ENCODE peak calls at places on chromosomes 2 and 18, in eight cellular contexts. W, M, E, Q, C, Y, D and B are unnamed samples.

GRCh38 chr2:39679805-39680204 is 14.1 kb downstream of the TMEM178A start:
- DNase-seq in W (no peak), M (no peak), E (no peak), Q (no peak), C (no peak), Y (no peak), D (no peak), B (no peak)

GRCh38 chr2:120877409-120877808 is 141.7 kb downstream of the GLI2 start:
- DNase-seq in W (no peak), M (no peak), E (no peak), Q (no peak), C (no peak), Y (no peak), D (no peak), B (no peak)

GRCh38 chr18:62346327-62347090 is 21.4 kb downstream of the TNFRSF11A start:
- DNase-seq in W (no peak), M (no peak), E (no peak), Q (no peak), C (no peak), Y (no peak), D (no peak), B (no peak)

GRCh38 chr18:23538870-23539269 is 35.6 kb downstream of the RMC1 start:
- DNase-seq in W (no peak), M (no peak), E (no peak), Q (no peak), C (no peak), Y (no peak), D (no peak), B (no peak)

GRCh38 chr2:48601349-48601748 is 16.3 kb upstream of the GTF2A1L start:
- DNase-seq in W (no peak), M (no peak), E (peak; percentile 50), Q (peak; percentile 25), C (no peak), Y (peak; percentile 34), D (no peak), B (peak; percentile 67)

GRCh38 chr18:12092398-12093229 is 1.0 kb upstream of the ANKRD62 start:
- DNase-seq in W (no peak), M (peak; percentile 83), E (peak; percentile 61), Q (no peak), C (no peak), Y (peak; percentile 60), D (no peak), B (peak; percentile 73)

GRCh38 chr18:3966985-3967856 is 487.9 kb downstream of the DLGAP1 start:
- DNase-seq in W (no peak), M (peak; percentile 56), E (no peak), Q (no peak), C (no peak), Y (no peak), D (no peak), B (peak; percentile 52)

GRCh38 chr18:9648431-9649163 is 34.2 kb upstream of the PPP4R1 start:
- DNase-seq in W (no peak), M (no peak), E (no peak), Q (no peak), C (no peak), Y (no peak), D (no peak), B (no peak)

GRCh38 chr2:217471329-217471728 is 531.5 kb downstream of the TNS1 start:
- DNase-seq in W (no peak), M (no peak), E (no peak), Q (no peak), C (no peak), Y (no peak), D (no peak), B (no peak)

GRCh38 chr18:78992041-78992735 is 12.6 kb downstream of the SALL3 start:
- DNase-seq in W (peak; percentile 50), M (no peak), E (no peak), Q (no peak), C (no peak), Y (no peak), D (no peak), B (no peak)

GRCh38 chr2:85601771-85602475 is 575 bp downstream of the TMEM150A start:
- DNase-seq in W (no peak), M (peak; percentile 77), E (no peak), Q (peak; percentile 56), C (no peak), Y (peak; percentile 61), D (peak; percentile 84), B (peak; percentile 60)

DNA sequence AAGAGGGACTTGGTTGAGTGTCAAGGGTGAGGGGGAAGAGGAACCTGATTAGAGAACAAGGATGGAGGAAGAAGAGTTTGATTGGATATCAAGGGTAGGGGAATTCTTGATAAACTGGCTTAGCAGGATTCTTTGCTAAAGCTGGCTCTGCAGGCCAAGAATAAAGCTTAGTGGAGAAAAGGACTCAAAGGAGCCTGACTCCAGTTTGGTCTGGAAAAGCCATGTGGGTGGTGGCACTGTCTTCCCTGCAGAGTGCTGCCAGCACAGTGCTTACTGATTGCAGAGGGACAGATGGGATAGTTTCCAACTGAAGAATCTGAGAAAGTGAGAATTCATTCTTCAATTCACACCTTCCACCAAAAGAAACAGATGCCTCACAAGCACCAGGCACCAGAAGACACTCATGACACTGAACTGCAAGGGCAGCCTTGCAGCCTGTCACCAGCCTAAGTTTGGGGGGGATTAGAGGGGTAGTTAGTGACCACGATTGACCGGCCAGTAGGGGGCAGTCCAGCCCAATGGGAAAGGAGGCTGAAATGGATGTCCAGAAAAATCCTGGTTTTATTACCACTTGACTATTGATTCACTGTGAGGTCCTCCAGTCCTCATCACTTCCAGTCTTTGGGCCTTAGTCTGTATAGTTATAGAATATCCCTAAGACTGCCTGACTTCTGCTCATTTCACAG is 334.5 kb downstream of the SMAD2 start:
- DNase-seq in W (peak; percentile 46), M (no peak), E (peak; percentile 45), Q (no peak), C (no peak), Y (peak; percentile 20), D (no peak), B (peak; percentile 6)
- TF ChIP-seq CTCF in W (peak; percentile 66), M (no peak), E (peak; percentile 59), Q (peak; percentile 15), C (peak; percentile 14), Y (peak; percentile 59), D (no peak), B (no peak)

DNA sequence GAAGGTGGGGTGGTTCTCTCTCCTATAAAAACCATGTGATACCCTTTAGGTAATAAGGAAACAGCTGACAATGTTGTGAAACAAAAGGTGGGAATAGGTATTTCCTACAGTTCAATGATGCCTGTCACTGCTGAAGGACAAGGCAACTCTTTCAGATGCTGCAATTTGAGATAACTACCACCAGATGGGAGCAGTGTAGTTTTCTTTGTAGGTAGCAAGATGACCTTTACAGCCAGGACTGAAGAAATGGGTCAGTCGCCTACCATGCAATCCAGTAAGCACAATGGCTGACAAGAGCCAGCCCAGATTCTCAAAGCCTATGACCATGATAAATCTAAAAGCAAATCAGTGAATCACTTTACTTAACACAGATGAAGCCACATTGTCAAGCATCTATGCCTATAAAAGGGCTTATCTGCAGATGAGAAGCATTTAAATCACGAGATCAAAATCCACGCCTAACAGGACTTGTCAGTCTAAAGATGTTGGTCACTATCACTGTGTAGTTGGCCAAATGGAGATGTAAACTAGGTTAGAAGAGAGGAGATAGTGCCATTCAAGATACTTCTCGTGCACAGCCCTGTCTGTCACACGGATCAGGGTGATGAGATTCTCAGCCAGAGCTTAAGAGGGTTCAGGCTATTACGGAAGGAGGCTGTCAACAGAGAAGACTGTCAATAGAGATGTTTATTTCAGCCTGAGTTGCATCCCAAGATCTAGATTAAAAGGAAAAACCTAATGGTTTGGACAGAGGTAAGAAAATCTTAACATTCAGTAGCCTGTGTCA is 83.7 kb downstream of the AAK1 start:
- DNase-seq in W (no peak), M (peak; percentile 45), E (peak; percentile 80), Q (peak; percentile 76), C (no peak), Y (peak; percentile 86), D (no peak), B (peak; percentile 37)
- TF ChIP-seq CTCF in W (peak; percentile 48), M (peak; percentile 32), E (peak; percentile 72), Q (peak; percentile 74), C (peak; percentile 44), Y (peak; percentile 94), D (peak; percentile 76), B (peak; percentile 64)

DNA sequence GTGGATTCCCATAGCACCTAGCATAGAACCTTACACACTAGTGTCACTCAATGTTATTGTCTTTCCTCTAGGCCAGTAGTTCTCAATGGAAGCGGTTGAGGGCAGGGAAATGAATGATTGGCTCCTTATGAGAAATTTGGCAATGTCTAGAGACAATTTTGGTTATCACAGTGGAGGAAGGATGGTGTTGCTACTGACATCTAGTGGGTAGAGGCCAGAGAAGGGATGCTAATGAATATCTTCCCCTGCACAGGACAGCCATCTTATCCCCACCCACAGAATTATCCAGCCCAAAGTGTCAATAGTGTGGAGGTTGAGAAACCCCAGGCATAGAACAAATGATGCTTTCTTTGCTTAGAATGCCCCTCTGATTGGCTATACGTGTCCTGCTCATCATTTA is 15.8 kb downstream of the C18orf63 start:
- DNase-seq in W (no peak), M (no peak), E (peak; percentile 32), Q (peak; percentile 64), C (peak; percentile 22), Y (peak; percentile 43), D (no peak), B (peak; percentile 24)
- TF ChIP-seq CTCF in W (no peak), M (no peak), E (peak; percentile 37), Q (peak; percentile 61), C (no peak), Y (peak; percentile 79), D (peak; percentile 3), B (peak; percentile 29)

DNA sequence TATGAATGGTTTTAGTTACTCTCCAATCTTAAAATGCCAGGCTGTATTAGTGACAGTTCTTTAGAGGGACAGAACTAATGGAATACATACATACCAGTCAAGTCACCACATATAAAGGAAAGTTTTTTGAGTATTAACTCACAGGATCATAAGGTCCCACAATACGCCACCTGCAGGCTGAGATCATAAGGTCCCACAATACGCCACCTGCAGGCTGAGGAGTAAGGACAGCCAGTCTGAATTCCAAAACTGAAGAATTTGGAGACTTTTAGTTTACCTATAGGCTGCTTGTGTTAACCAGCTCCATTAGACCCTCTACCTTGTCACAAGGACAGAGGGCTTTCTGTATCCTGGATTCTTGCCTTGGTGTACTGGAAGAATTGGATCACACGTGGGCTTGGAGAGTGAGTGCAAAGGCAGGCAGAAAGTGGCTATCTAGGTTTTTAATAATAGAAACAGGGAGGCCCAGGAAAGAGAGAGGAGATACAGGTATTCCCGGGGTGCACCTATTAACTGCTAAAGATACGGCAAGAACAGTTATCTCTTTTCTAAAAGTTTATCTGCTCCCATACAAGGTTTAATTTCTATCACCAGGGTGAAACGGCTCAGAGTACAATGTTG is 234.9 kb upstream of the CYRIA start:
- DNase-seq in W (peak; percentile 30), M (no peak), E (peak; percentile 71), Q (no peak), C (no peak), Y (peak; percentile 55), D (no peak), B (peak; percentile 4)
- TF ChIP-seq CTCF in W (peak; percentile 57), M (peak; percentile 44), E (peak; percentile 99), Q (peak; percentile 32), C (peak; percentile 7), Y (peak; percentile 82), D (no peak), B (peak; percentile 20)

GRCh38 chr2:94870392-94871225 is 621 bp upstream of the TEKT4 start:
- DNase-seq in W (peak; percentile 71), M (no peak), E (peak; percentile 33), Q (no peak), C (no peak), Y (peak; percentile 17), D (no peak), B (peak; percentile 46)
- TF ChIP-seq CTCF in W (peak; percentile 77), M (no peak), E (peak; percentile 73), Q (peak; percentile 32), C (no peak), Y (peak; percentile 76), D (no peak), B (peak; percentile 63)

GRCh38 chr18:58231930-58232329 is 187.9 kb downstream of the NEDD4L start:
- DNase-seq in W (no peak), M (peak; percentile 44), E (peak; percentile 12), Q (no peak), C (no peak), Y (peak; percentile 15), D (no peak), B (peak; percentile 41)
- TF ChIP-seq CTCF in W (no peak), M (peak; percentile 7), E (peak; percentile 20), Q (peak; percentile 49), C (peak; percentile 8), Y (peak; percentile 49), D (peak; percentile 51), B (no peak)